ENCODE peak calls at places on chromosome 3, in five cellular contexts. I, P, Q, R and J are unnamed samples.

GRCh38 chr3:11604139-11604895 is 39.4 kb downstream of the VGLL4 start:
- DNase-seq in I (no peak), P (no peak), Q (no peak), R (no peak), J (no peak)

GRCh38 chr3:42814914-42815507 is 5.8 kb downstream of the ACKR2 start:
- DNase-seq in I (no peak), P (no peak), Q (no peak), R (no peak), J (no peak)

GRCh38 chr3:194281306-194281705 is 69.8 kb downstream of the CPN2 start:
- DNase-seq in I (no peak), P (no peak), Q (no peak), R (no peak), J (no peak)

GRCh38 chr3:179324270-179324754 is 1.5 kb downstream of the ZNF639 start:
- DNase-seq in I (no peak), P (no peak), Q (peak), R (peak), J (no peak)

GRCh38 chr3:192827208-192827607 is 90.4 kb downstream of the MB21D2 start:
- DNase-seq in I (no peak), P (no peak), Q (no peak), R (no peak), J (no peak)

GRCh38 chr3:9399746-9400145 is 2.3 kb downstream of the SETD5 start:
- DNase-seq in I (peak), P (peak), Q (no peak), R (peak), J (peak)

GRCh38 chr3:133857767-133858166 is 37.9 kb downstream of the RAB6B start:
- DNase-seq in I (no peak), P (peak), Q (no peak), R (no peak), J (no peak)

GRCh38 chr3:127056281-127056680 is 73.4 kb downstream of the PLXNA1 start:
- DNase-seq in I (no peak), P (no peak), Q (no peak), R (no peak), J (no peak)

GRCh38 chr3:178750639-178751038 is 214.4 kb downstream of the KCNMB2 start:
- DNase-seq in I (no peak), P (no peak), Q (no peak), R (no peak), J (no peak)

GRCh38 chr3:24550588-24550987 is 55.9 kb upstream of the THRB start:
- DNase-seq in I (no peak), P (no peak), Q (no peak), R (no peak), J (no peak)

GRCh38 chr3:129482721-129483120 is 42.7 kb downstream of the IFT122 start:
- DNase-seq in I (no peak), P (no peak), Q (no peak), R (no peak), J (no peak)

GRCh38 chr3:24005669-24006068 is 60.6 kb downstream of the NR1D2 start:
- DNase-seq in I (no peak), P (no peak), Q (no peak), R (no peak), J (no peak)

GRCh38 chr3:183774631-183775030 is 50.7 kb downstream of the MAP6D1 start:
- DNase-seq in I (no peak), P (no peak), Q (no peak), R (no peak), J (no peak)

GRCh38 chr3:123870033-123870432 is 14.1 kb downstream of the MYLK start:
- DNase-seq in I (no peak), P (peak), Q (no peak), R (peak), J (no peak)

GRCh38 chr3:48558446-48559134 is 2.0 kb upstream of the PFKFB4 start:
- DNase-seq in I (no peak), P (no peak), Q (no peak), R (no peak), J (no peak)

GRCh38 chr3:27721717-27722564 is at the start of gene EOMES:
- DNase-seq in I (peak), P (no peak), Q (peak), R (peak), J (peak)

GRCh38 chr3:44420676-44421075 is 56.8 kb downstream of the ZNF445 start:
- DNase-seq in I (no peak), P (peak), Q (no peak), R (no peak), J (no peak)

GRCh38 chr3:30702521-30703404 is 96.4 kb downstream of the TGFBR2 start:
- DNase-seq in I (no peak), P (no peak), Q (no peak), R (no peak), J (no peak)

GRCh38 chr3:49269443-49269842 is 7.6 kb downstream of the C3orf62 start:
- DNase-seq in I (no peak), P (no peak), Q (no peak), R (no peak), J (no peak)

GRCh38 chr3:179716811-179717210 is 64.0 kb downstream of the USP13 start:
- DNase-seq in I (no peak), P (no peak), Q (no peak), R (no peak), J (no peak)

GRCh38 chr3:175606650-175607318 is 747.6 kb downstream of the NAALADL2 start:
- DNase-seq in I (no peak), P (no peak), Q (no peak), R (no peak), J (no peak)

GRCh38 chr3:160331127-160331937 is 67.7 kb downstream of the IFT80 start:
- DNase-seq in I (no peak), P (no peak), Q (no peak), R (peak), J (peak)

GRCh38 chr3:37458162-37458895 is 283.9 kb upstream of the LRRFIP2 start:
- DNase-seq in I (no peak), P (no peak), Q (no peak), R (no peak), J (no peak)

GRCh38 chr3:127622772-127623576 is 6.0 kb upstream of the PODXL2 start:
- DNase-seq in I (no peak), P (no peak), Q (no peak), R (no peak), J (no peak)

GRCh38 chr3:71010731-71011455 is 572.6 kb downstream of the FOXP1 start:
- DNase-seq in I (no peak), P (no peak), Q (peak), R (no peak), J (no peak)

GRCh38 chr3:187610926-187611545 is 59.2 kb downstream of the SST start:
- DNase-seq in I (no peak), P (no peak), Q (no peak), R (no peak), J (no peak)

GRCh38 chr3:157122116-157122515 is 37.8 kb downstream of the CCNL1 start:
- DNase-seq in I (no peak), P (no peak), Q (no peak), R (peak), J (peak)

GRCh38 chr3:17329932-17330331 is 412.5 kb downstream of the TBC1D5 start:
- DNase-seq in I (no peak), P (no peak), Q (no peak), R (no peak), J (no peak)

GRCh38 chr3:13095408-13095861 is 22.2 kb upstream of the IQSEC1 start:
- DNase-seq in I (no peak), P (no peak), Q (no peak), R (no peak), J (no peak)

GRCh38 chr3:188185717-188186236 is 31.8 kb downstream of the LPP start:
- DNase-seq in I (no peak), P (no peak), Q (no peak), R (no peak), J (no peak)

GRCh38 chr3:170171563-170171962 is 10.0 kb downstream of the PHC3 start:
- DNase-seq in I (no peak), P (no peak), Q (no peak), R (no peak), J (no peak)

GRCh38 chr3:177447938-177448337 is 250.7 kb upstream of the TBL1XR1 start:
- DNase-seq in I (no peak), P (no peak), Q (no peak), R (peak), J (peak)
- H3K27ac ChIP-seq in I (no peak), P (no peak), Q (no peak), R (peak), J (peak)

GRCh38 chr3:119292666-119293065 is 1.5 kb upstream of the ARHGAP31 start:
- DNase-seq in I (no peak), P (no peak), Q (peak), R (no peak), J (no peak)

GRCh38 chr3:119294402-119294888 is 262 bp downstream of the ARHGAP31 start:
- DNase-seq in I (peak), P (peak), Q (peak), R (peak), J (no peak)

GRCh38 chr3:119294889-119295769 is 946 bp downstream of the ARHGAP31 start:
- DNase-seq in I (peak), P (peak), Q (peak), R (peak), J (no peak)

GRCh38 chr3:119293761-119294401 is at the start of gene ARHGAP31:
- DNase-seq in I (peak), P (peak), Q (peak), R (peak), J (no peak)

DNA sequence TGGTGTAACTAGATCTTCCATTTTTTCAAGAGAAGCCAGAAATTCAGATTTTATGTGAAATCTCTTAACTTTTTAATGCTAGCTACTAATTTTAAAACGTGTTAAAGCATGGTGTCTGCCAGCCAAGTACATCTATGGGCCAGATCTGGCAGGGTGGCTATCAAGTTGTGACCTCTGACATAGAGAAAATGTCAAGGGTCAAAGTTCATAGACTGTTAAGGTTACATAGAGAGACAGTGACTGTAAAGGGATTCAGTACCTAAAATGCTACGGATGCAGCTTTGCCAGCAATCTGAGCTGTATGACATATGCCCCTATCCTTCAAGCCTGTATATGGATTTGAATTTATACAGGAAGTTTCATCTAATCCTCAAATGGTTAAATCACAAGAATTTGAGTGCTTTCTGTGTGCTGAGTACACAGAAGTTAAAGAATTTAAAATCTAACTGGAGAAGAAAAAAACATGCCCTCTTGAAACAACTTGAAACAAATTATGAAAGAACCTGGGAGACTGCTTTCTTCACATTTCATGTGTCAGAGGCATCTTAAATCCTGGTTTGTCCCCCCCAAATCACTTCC is 989 bp upstream of the ARHGAP31 start:
- DNase-seq in I (no peak), P (no peak), Q (no peak), R (no peak), J (no peak)
- H3K27ac ChIP-seq in I (peak), P (peak), Q (peak), R (no peak), J (no peak)

DNA sequence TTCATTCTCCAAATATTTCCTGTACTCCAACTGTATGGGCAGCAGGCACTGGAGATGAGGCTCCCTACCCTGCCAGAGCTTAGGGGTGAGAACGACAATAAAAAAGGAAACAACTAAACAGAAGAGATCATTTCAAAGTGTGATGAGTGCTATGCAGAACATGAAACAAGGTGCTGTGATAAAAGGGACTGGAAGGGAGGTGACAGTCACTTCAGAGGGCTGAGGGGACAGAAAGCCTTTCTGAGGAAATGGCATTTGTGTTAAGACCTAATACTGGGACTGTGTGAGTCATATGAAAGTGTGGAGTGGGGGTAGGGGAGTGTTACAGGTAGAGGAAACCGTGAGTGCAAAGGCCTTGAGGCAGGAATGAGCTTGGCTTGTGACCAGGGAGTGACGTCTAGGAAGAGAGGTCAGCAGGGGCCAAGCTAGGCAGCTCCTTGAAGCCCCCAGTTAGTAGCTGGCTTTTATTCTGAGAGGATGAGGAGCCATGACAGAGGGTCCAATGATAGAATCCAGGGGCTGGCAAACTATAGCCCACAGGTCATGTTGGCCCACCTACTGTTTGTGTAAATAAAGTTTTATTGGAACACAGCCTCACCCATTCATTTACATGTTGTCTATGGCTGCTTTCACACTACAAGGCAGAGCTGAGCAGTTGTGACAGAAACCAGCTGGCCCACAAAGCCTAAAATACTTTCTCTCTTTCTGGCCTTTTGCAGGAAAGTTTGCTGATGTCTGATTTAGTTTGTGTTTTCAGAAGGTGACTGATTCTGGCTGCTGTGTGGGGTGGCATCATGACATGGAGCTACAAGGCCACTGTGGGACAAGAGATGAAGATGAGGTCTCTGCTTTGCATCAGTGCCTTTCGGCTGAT is 56.6 kb downstream of the LSM3 start:
- DNase-seq in I (no peak), P (peak), Q (no peak), R (peak), J (peak)
- H3K27ac ChIP-seq in I (peak), P (no peak), Q (no peak), R (peak), J (peak)

DNA sequence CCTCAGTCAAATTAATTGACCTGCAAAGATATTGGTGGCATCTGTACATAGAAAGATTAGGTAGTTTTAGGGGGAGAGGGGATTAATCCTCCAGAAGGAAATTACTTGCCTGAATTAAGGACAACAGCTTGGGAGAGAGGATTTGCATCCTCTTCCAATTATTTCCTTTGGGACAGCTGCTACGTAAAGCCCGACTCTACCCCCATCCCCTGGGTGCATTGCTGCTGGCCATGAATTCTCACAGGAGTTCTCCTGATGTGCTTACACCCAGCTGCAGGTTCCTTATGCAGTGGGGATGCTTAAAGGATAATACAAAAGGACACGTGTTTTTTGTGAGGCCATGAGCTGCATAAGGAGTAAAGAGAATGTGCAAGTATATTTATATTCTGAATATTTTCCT is 132.3 kb downstream of the VPS8 start:
- DNase-seq in I (no peak), P (no peak), Q (no peak), R (no peak), J (no peak)
- H3K27ac ChIP-seq in I (no peak), P (no peak), Q (no peak), R (no peak), J (no peak)

GRCh38 chr3:146464783-146465182 is 4.6 kb downstream of the PLSCR2 start:
- DNase-seq in I (no peak), P (no peak), Q (no peak), R (no peak), J (no peak)
- H3K27ac ChIP-seq in I (no peak), P (no peak), Q (no peak), R (no peak), J (peak)